ENCODE peak calls at places on chromosomes 5 and 9, in ten cellular contexts. B is upper lobe of right lung; J is neural progenitor cell; Z is NB4; U is psoas muscle; O is effector memory CD4-positive, alpha-beta T cell; W is BJ; F is pancreas; T is AG09309; G is CD8-positive, alpha-beta T cell. N is an unnamed sample.

GRCh38 chr9:131238402-131239021 is 37.8 kb downstream of the FAM78A start:
- DNase-seq in G (no peak), J (peak; percentile 45), W (no peak), B (no peak), U (peak; percentile 68), F (no peak), Z (no peak), O (no peak), T (no peak), N (no peak)

GRCh38 chr9:22033012-22033630 is 24.0 kb upstream of the CDKN2B start:
- DNase-seq in J (no peak), T (no peak), B (no peak), O (no peak), G (no peak), W (no peak), U (no peak), F (no peak), Z (no peak), N (no peak)

GRCh38 chr9:132494857-132495256 is 84.8 kb downstream of the CFAP77 start:
- DNase-seq in B (no peak), F (no peak), G (no peak), J (no peak), U (no peak), Z (no peak), T (no peak), O (no peak), W (no peak), N (no peak)

GRCh38 chr5:74182603-74183002 is 457.9 kb downstream of the ENC1 start:
- DNase-seq in J (no peak), W (no peak), B (no peak), G (peak; percentile 12), T (no peak), O (no peak), Z (no peak), F (no peak), U (no peak), N (no peak)

GRCh38 chr9:98171176-98171925 is 21.1 kb downstream of the CORO2A start:
- DNase-seq in W (no peak), B (no peak), F (no peak), Z (no peak), G (no peak), J (no peak), O (no peak), T (no peak), U (no peak), N (no peak)

GRCh38 chr9:4979224-4979623 is 5.8 kb upstream of the JAK2 start:
- DNase-seq in U (no peak), Z (no peak), W (no peak), F (no peak), G (no peak), O (no peak), J (no peak), T (no peak), B (no peak), N (no peak)

GRCh38 chr5:181215997-181216982 is 6.8 kb upstream of the TRIM41 start:
- DNase-seq in F (no peak), T (no peak), U (no peak), B (no peak), J (no peak), W (no peak), O (no peak), Z (peak; percentile 67), G (no peak), N (no peak)

GRCh38 chr5:31824886-31825774 is 186.2 kb downstream of the PDZD2 start:
- DNase-seq in W (peak; percentile 8), T (peak; percentile 25), B (no peak), F (peak; percentile 16), O (no peak), J (peak; percentile 76), G (peak; percentile 35), Z (peak; percentile 67), U (no peak), N (no peak)

GRCh38 chr5:128538249-128539037 is 398 bp upstream of the FBN2 start:
- DNase-seq in T (peak; percentile 61), Z (peak; percentile 86), B (peak; percentile 73), U (peak; percentile 56), G (no peak), F (peak; percentile 25), J (peak; percentile 96), O (no peak), W (peak; percentile 50), N (no peak)

GRCh38 chr5:96226941-96227552 is 206.0 kb downstream of the PCSK1 start:
- DNase-seq in Z (no peak), U (peak; percentile 49), F (no peak), W (peak; percentile 97), J (peak; percentile 10), O (no peak), B (no peak), G (no peak), T (peak; percentile 94), N (no peak)

GRCh38 chr9:110156416-110156815 is 51.5 kb downstream of the C9orf152 start:
- DNase-seq in O (no peak), G (no peak), B (no peak), W (no peak), F (no peak), Z (no peak), T (no peak), U (no peak), J (no peak), N (no peak)

GRCh38 chr5:176490291-176490690 is 42.1 kb downstream of the FAF2 start:
- DNase-seq in B (no peak), U (no peak), O (no peak), W (no peak), T (no peak), J (no peak), F (no peak), Z (no peak), G (no peak), N (no peak)

GRCh38 chr9:124849801-124850200 is 3.5 kb upstream of the WDR38 start:
- DNase-seq in J (no peak), O (no peak), W (peak; percentile 46), F (no peak), U (no peak), Z (no peak), G (no peak), B (no peak), T (peak; percentile 71), N (no peak)

GRCh38 chr5:181224390-181225234 is 1.5 kb downstream of the TRIM41 start:
- DNase-seq in O (no peak), Z (no peak), U (peak; percentile 67), T (no peak), J (no peak), G (peak; percentile 51), F (no peak), B (no peak), W (no peak), N (no peak)

DNA sequence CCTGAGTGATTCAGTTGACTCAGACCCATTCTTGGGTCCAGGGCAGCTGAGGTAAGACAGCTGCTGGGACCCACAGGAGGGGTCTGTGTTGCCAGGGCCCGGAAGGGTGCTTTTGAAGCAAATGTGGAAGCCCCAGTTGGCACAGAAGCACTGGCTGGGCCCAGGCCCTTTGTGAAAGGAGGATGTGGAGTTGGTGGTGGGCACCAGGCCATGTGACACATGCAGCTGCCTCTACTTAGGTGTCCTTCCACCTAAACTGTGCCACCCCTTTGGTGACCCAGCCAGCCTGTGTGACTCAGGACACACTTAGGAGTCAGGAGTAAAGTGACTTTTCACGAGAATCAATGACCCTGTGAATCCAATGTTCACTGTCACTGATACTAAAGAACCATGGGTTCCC is 114.3 kb upstream of the SLC25A48 start:
- DNase-seq in F (no peak), T (no peak), Z (no peak), J (no peak), B (no peak), W (no peak), G (no peak), U (no peak), O (no peak), N (no peak)
- H3K4me3 ChIP-seq in F (no peak overlapping the region), T (no peak overlapping the region), Z (no peak overlapping the region), J (no peak overlapping the region), B (no peak overlapping the region), W (no peak overlapping the region), G (no peak overlapping the region), U (no peak overlapping the region), O (no peak overlapping the region), N (no peak overlapping the region)

DNA sequence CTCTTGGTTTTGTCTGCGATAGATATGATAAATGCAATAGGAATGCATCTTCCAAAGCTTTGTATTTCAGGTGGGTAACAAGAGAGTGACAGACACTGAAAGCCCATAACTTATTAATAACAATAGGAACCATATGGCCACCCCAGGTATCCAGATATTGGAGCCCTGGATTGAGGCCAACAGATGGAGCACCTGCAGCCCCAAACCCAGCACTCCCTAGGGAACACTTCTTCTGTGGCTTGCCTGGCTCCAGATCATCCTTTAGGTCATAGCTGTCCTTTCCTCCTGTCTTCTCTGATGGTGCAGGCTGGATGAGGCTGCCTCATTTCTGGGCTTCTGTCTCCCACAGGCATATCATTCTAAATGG is 5.0 kb upstream of the IL3 start:
- DNase-seq in Z (no peak), G (no peak), F (no peak), T (no peak), U (no peak), O (no peak), B (no peak), W (no peak), J (no peak), N (no peak)
- H3K4me3 ChIP-seq in Z (no peak overlapping the region), G (no peak overlapping the region), F (no peak overlapping the region), T (no peak overlapping the region), U (no peak overlapping the region), O (no peak overlapping the region), B (no peak overlapping the region), W (no peak overlapping the region), J (no peak overlapping the region), N (no peak overlapping the region)

GRCh38 chr5:451587-452458 is 8.8 kb downstream of the EXOC3 start:
- DNase-seq in G (no peak), F (no peak), B (no peak), T (no peak), U (no peak), W (no peak), J (no peak), Z (no peak), O (no peak), N (no peak)

GRCh38 chr5:455806-456205 is 12.8 kb downstream of the EXOC3 start:
- DNase-seq in B (no peak), W (no peak), U (no peak), Z (no peak), J (no peak), F (no peak), T (no peak), G (no peak), O (no peak), N (no peak)

GRCh38 chr5:452856-453710 is 10.1 kb downstream of the EXOC3 start:
- DNase-seq in Z (no peak), B (peak; percentile 40), U (peak; percentile 14), F (no peak), T (no peak), W (no peak), J (no peak), G (no peak), O (no peak), N (no peak)

GRCh38 chr5:454936-455335 is 12.0 kb downstream of the EXOC3 start:
- DNase-seq in T (no peak), O (no peak), Z (no peak), W (no peak), F (no peak), G (no peak), J (no peak), B (peak; percentile 48), U (peak; percentile 37), N (peak; percentile 68)

GRCh38 chr5:453725-454481 is 10.9 kb downstream of the EXOC3 start:
- DNase-seq in W (no peak), J (no peak), Z (no peak), G (no peak), F (no peak), B (peak; percentile 53), U (peak; percentile 32), T (no peak), O (no peak), N (peak; percentile 61)
- H3K4me3 ChIP-seq in W (no peak overlapping the region), J (no peak overlapping the region), Z (no peak overlapping the region), G (no peak overlapping the region), F (no peak overlapping the region), B (no peak overlapping the region), U (no peak overlapping the region), T (no peak overlapping the region), O (no peak overlapping the region), N (no peak overlapping the region)

GRCh38 chr9:72361227-72361626 is 3.8 kb downstream of the ZFAND5 start:
- DNase-seq in O (no peak), U (no peak), F (no peak), T (no peak), J (no peak), W (no peak), B (no peak), G (no peak), Z (no peak), N (no peak)
- H3K4me3 ChIP-seq in O (no peak overlapping the region), U (peak overlapping the region; percentile 84), F (no peak overlapping the region), T (peak overlapping the region; percentile 84), J (peak overlapping the region; percentile 93), W (peak overlapping the region; percentile 91), B (peak overlapping the region; percentile 82), G (no peak overlapping the region), Z (peak overlapping the region; percentile 88), N (peak overlapping the region; percentile 95)

N was measured in coronary artery.